ENCODE peak calls at places on chromosomes 2 and 18, in eight cellular contexts. L, C, F, V, R, B, Q and Y are unnamed samples.

GRCh38 chr2:10012963-10013461 is 30.3 kb upstream of the KLF11 start:
- DNase-seq in L (no peak), C (no peak), F (no peak), V (no peak), R (no peak), B (no peak), Q (peak), Y (no peak)

GRCh38 chr2:178845565-178846457 is 38.6 kb upstream of the TTN start:
- DNase-seq in L (no peak), C (peak), F (no peak), V (no peak), R (peak), B (no peak), Q (no peak), Y (no peak)

GRCh38 chr2:222878877-222879601 is 18.2 kb downstream of the ACSL3 start:
- DNase-seq in L (no peak), C (peak), F (peak), V (no peak), R (peak), B (no peak), Q (peak), Y (no peak)

GRCh38 chr18:77218642-77219041 is 31.0 kb upstream of the GALR1 start:
- DNase-seq in L (no peak), C (no peak), F (no peak), V (no peak), R (no peak), B (no peak), Q (no peak), Y (no peak)

GRCh38 chr18:44696892-44697291 is 16.2 kb downstream of the SETBP1 start:
- DNase-seq in L (peak), C (no peak), F (no peak), V (peak), R (peak), B (no peak), Q (no peak), Y (no peak)

GRCh38 chr2:16244153-16244965 is 304.0 kb downstream of the MYCN start:
- DNase-seq in L (no peak), C (no peak), F (no peak), V (peak), R (no peak), B (no peak), Q (no peak), Y (no peak)

GRCh38 chr2:221571391-221572179 is 519 bp downstream of the EPHA4 start:
- DNase-seq in L (peak), C (peak), F (peak), V (peak), R (peak), B (peak), Q (peak), Y (no peak)

GRCh38 chr2:232502513-232502900 is 14.9 kb upstream of the ECEL1 start:
- DNase-seq in L (no peak), C (peak), F (no peak), V (no peak), R (no peak), B (no peak), Q (no peak), Y (no peak)

GRCh38 chr2:219175928-219176817 is 552 bp downstream of the CNPPD1 start:
- DNase-seq in L (peak), C (peak), F (peak), V (peak), R (peak), B (peak), Q (peak), Y (no peak)

GRCh38 chr18:581106-581505 is 926 bp downstream of the CETN1 start:
- DNase-seq in L (peak), C (no peak), F (no peak), V (no peak), R (no peak), B (no peak), Q (no peak), Y (no peak)

GRCh38 chr2:237774811-237775553 is 23.6 kb upstream of the RBM44 start:
- DNase-seq in L (peak), C (peak), F (peak), V (peak), R (peak), B (peak), Q (peak), Y (no peak)

GRCh38 chr2:234257859-234258561 is 207.5 kb downstream of the SPP2 start:
- DNase-seq in L (peak), C (peak), F (peak), V (peak), R (peak), B (no peak), Q (peak), Y (peak)

GRCh38 chr2:135840601-135841000 is 3.6 kb upstream of the LCT start:
- DNase-seq in L (no peak), C (no peak), F (peak), V (no peak), R (no peak), B (no peak), Q (no peak), Y (no peak)

GRCh38 chr2:104944495-104944894 is 90.6 kb downstream of the POU3F3 start:
- DNase-seq in L (peak), C (no peak), F (no peak), V (peak), R (peak), B (no peak), Q (no peak), Y (no peak)

GRCh38 chr2:105052773-105053172 is 14.9 kb downstream of the MRPS9 start:
- DNase-seq in L (no peak), C (no peak), F (no peak), V (no peak), R (no peak), B (no peak), Q (no peak), Y (no peak)

GRCh38 chr18:34122724-34123334 is 101.9 kb downstream of the NOL4 start:
- DNase-seq in L (peak), C (peak), F (peak), V (peak), R (peak), B (peak), Q (no peak), Y (no peak)

GRCh38 chr2:46424937-46425336 is 54.4 kb upstream of the TMEM247 start:
- DNase-seq in L (no peak), C (no peak), F (no peak), V (no peak), R (no peak), B (no peak), Q (no peak), Y (no peak)

GRCh38 chr2:46416739-46417403 is 62.5 kb upstream of the TMEM247 start:
- DNase-seq in L (no peak), C (peak), F (peak), V (no peak), R (no peak), B (no peak), Q (peak), Y (no peak)

GRCh38 chr2:46422717-46423394 is 56.5 kb upstream of the TMEM247 start:
- DNase-seq in L (no peak), C (no peak), F (no peak), V (no peak), R (no peak), B (no peak), Q (no peak), Y (no peak)

GRCh38 chr2:46421361-46421760 is 58.0 kb upstream of the TMEM247 start:
- DNase-seq in L (no peak), C (no peak), F (no peak), V (no peak), R (no peak), B (no peak), Q (no peak), Y (no peak)

DNA sequence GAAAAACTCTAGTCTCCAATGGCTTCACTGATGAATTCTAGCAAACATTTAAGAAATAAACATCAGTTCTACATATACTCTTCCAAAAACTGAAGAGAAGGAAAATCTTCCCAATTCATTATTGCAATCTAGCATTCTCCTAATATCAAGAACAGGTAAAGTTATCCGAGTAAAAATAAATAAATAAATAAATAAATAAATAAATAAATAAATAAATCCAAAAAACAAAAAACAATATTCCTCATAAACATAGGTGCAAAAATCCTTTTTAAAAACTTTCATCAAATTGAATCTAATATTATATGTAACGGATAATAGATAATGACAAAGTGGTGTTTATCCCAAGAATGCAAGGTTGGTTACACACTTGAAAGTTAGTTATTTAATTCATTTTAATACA is 58.4 kb upstream of the TMEM247 start:
- DNase-seq in L (no peak), C (no peak), F (no peak), V (no peak), R (no peak), B (no peak), Q (no peak), Y (no peak)
- H3K4me2 ChIP-seq in L (no peak), C (no peak), F (no peak), V (no peak), R (no peak), B (no peak), Q (no peak), Y (no peak)

DNA sequence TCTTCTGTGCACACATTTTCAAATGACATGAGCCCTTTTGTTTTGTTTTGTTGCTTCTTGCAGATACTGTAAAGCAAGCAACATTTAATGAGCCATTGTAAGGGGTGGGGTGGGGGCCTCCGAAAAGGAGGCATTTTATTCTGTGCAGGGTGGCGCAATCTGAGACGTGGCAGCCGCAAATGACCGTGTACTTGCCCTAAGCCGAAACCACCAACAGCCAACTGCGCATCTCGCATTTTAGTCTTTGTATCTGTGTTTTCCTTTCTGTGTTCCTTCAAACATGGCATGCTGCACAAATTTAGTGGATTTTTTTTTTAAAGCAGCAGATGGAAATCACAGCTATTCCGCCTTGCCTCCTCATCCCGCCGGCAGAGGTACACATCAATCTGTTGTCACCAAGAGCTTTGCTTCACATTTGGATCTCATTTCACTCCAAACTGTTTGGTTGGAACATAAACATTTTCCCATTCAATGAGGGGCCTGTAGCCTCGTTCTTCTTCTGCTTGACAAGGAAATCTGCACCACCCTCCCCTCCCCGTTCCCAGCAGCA is 52.6 kb downstream of the LPIN1 start:
- DNase-seq in L (no peak), C (no peak), F (no peak), V (no peak), R (no peak), B (no peak), Q (no peak), Y (no peak)
- H3K4me2 ChIP-seq in L (no peak), C (no peak), F (no peak), V (peak), R (no peak), B (no peak), Q (no peak), Y (no peak)

GRCh38 chr2:60528366-60528765 is 25.1 kb downstream of the BCL11A start:
- DNase-seq in L (no peak), C (no peak), F (no peak), V (no peak), R (no peak), B (no peak), Q (no peak), Y (no peak)

GRCh38 chr2:60530228-60530627 is 23.2 kb downstream of the BCL11A start:
- DNase-seq in L (no peak), C (no peak), F (no peak), V (peak), R (no peak), B (no peak), Q (no peak), Y (no peak)

GRCh38 chr2:60530660-60531276 is 22.7 kb downstream of the BCL11A start:
- DNase-seq in L (no peak), C (no peak), F (peak), V (peak), R (peak), B (no peak), Q (no peak), Y (no peak)

GRCh38 chr2:60527762-60528161 is 25.7 kb downstream of the BCL11A start:
- DNase-seq in L (no peak), C (no peak), F (no peak), V (no peak), R (no peak), B (no peak), Q (no peak), Y (no peak)

DNA sequence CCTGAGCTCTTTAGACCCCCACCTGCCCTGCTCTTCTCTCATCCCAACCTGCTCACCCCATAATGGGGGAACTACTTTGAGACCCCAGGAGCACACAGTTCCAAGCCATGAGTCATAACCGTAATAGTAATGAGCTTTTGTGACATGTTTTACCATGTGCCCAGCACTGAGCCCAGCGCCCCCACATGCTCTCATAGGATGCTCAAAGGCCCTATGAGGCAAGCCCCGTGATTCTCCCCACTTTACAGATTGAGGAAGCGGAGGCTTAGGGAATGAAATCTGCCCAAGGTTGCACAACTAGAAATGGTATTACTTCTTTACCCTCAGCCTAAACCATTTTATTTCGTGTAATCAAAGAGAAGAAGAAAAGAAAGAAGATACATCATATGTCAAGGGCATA is 24.3 kb downstream of the BCL11A start:
- DNase-seq in L (no peak), C (no peak), F (no peak), V (no peak), R (no peak), B (no peak), Q (no peak), Y (no peak)
- H3K4me2 ChIP-seq in L (no peak), C (no peak), F (no peak), V (peak), R (no peak), B (no peak), Q (no peak), Y (peak)

DNA sequence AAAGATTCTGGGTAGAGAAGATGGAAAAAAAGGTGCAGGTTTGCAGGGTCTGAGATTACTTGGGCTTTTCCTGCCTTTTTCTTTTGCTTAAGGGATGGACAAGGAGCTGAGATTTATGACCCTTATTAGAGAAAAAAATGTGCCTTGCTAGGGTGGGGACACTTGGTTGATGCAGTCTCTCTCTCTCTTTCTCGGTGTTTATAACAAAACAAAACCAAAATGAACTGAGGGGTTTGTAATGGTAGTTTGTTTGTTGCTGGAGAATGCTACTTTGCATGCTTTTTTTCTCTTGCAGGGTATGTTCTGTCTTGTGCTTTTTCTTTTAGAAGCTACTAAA is 300 bp downstream of the ZNF532 start:
- DNase-seq in L (no peak), C (no peak), F (no peak), V (no peak), R (no peak), B (no peak), Q (no peak), Y (no peak)
- H3K4me2 ChIP-seq in L (peak), C (peak), F (peak), V (peak), R (peak), B (no peak), Q (no peak), Y (peak)

DNA sequence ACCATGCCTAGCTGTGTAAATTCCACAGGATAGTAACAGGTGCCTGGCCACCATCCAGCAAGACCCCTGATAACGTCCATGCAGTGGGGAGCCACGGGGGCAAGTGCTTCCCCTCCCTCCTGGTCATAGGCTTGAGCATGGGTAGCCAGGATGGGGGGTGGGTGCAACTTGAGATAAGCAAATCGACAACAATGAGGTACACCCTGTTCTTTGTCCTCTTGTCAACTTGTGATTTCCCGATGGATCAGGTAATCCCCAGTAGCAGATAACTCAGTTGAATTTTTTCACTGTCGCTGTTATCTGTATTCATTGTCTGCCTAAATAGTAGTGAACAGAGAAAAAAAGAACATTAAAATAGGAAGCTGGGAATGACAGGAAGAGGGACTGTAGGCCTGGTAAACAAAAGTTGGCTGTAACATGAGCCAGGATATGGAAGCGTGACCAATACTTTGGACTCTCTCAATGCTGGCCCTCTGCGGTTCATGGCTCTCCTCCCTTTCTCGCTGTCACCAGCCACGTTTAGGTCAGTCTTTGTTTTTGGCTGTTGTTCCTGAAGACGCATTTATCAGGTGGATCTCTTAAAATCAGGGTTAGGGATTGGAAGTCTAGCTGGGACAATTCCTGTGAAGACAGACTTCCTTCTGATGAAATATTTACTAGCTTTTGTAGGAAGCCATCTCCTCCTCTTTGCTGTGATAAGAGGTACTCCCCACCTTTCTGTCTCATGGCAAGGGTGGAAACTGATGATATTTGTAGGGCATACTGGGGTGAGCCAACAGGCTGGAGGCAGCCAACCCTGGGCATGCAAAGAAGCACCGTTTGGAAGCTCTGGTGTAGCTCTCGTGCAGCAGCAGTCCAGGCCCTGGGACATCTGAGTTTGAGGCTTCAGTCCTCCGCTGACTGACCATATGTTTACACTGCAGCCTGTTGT is 42.4 kb downstream of the TCF7L1 start:
- DNase-seq in L (peak), C (peak), F (peak), V (no peak), R (peak), B (no peak), Q (no peak), Y (no peak)
- H3K4me2 ChIP-seq in L (peak), C (peak), F (no peak), V (peak), R (no peak), B (no peak), Q (no peak), Y (no peak)

DNA sequence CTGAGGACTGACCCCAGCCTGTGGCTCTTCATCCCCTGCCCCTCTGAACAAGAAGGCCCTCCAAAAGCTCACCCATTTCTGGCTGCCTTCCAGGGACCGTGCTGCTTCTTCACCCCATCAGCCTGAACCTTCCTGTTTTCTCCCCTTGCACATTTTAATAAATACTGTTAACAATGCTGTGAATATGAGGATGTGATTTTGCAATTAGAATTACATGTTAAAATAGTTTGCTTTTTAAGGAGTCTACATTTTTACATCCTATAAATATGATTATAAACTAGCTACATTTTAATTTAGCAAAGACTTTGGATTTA is 4.0 kb downstream of the SNTG2 start:
- DNase-seq in L (no peak), C (no peak), F (no peak), V (no peak), R (no peak), B (no peak), Q (no peak), Y (no peak)
- H3K4me2 ChIP-seq in L (no peak), C (no peak), F (no peak), V (no peak), R (no peak), B (no peak), Q (no peak), Y (no peak)